ENCODE peak calls at places on chromosomes 4 and X, in eight cellular contexts. P is HL-60, J is fibroblast of lung, Q is lung, B is epithelial cell of esophagus, W is AG04450, Y is MM.1S, O is AG09309. E is an unnamed sample.

GRCh38 chr4:22874334-22874912 is 181.7 kb downstream of the GBA3 start:
- DNase-seq in P (no peak), J (no peak), Q (no peak), B (no peak), W (no peak), Y (no peak), O (no peak), E (no peak)

GRCh38 chr4:55398966-55399365 is 3.2 kb downstream of the TMEM165 start:
- DNase-seq in P (no peak), J (peak; percentile 46), Q (no peak), B (peak; percentile 11), W (no peak), Y (no peak), O (no peak), E (no peak)

GRCh38 chr4:55849724-55850123 is 3.7 kb upstream of the EXOC1 start:
- DNase-seq in P (no peak), J (no peak), Q (no peak), B (no peak), W (no peak), Y (no peak), O (no peak), E (no peak)

GRCh38 chrX:123990602-123991001 is 29.1 kb downstream of the STAG2 start:
- DNase-seq in P (no peak), J (no peak), Q (no peak), B (no peak), W (no peak), Y (peak; percentile 12), O (no peak), E (no peak)

GRCh38 chrX:27336466-27337091 is 126.6 kb downstream of the PPP4R3C start:
- DNase-seq in P (no peak), J (no peak), Q (peak; percentile 37), B (peak; percentile 35), W (no peak), Y (peak; percentile 50), O (no peak), E (no peak)

GRCh38 chr4:16704488-16704887 is 194.0 kb downstream of the LDB2 start:
- DNase-seq in P (no peak), J (no peak), Q (no peak), B (no peak), W (no peak), Y (no peak), O (no peak), E (no peak)

GRCh38 chrX:12984629-12985303 is 9.9 kb downstream of the TMSB4X start:
- DNase-seq in P (no peak), J (peak; percentile 93), Q (no peak), B (peak; percentile 81), W (no peak), Y (no peak), O (no peak), E (peak; percentile 73)

GRCh38 chr4:38868055-38868965 is 704 bp downstream of the FAM114A1 start:
- DNase-seq in P (no peak), J (peak; percentile 43), Q (peak; percentile 34), B (peak; percentile 23), W (no peak), Y (no peak), O (no peak), E (no peak)

GRCh38 chr4:157911662-157912061 is 261.2 kb downstream of the GASK1B start:
- DNase-seq in P (no peak), J (no peak), Q (no peak), B (no peak), W (no peak), Y (no peak), O (no peak), E (no peak)

GRCh38 chr4:158484173-158484885 is 37.4 kb upstream of the RXFP1 start:
- DNase-seq in P (no peak), J (peak; percentile 62), Q (no peak), B (peak; percentile 22), W (no peak), Y (no peak), O (peak; percentile 47), E (peak; percentile 31)

GRCh38 chrX:153554519-153555167 is 37.2 kb downstream of the ATP2B3 start:
- DNase-seq in P (peak; percentile 25), J (peak; percentile 14), Q (peak; percentile 60), B (peak; percentile 59), W (peak; percentile 13), Y (peak; percentile 15), O (no peak), E (peak; percentile 11)

GRCh38 chrX:39891781-39892180 is 206.0 kb downstream of the BCOR start:
- DNase-seq in P (no peak), J (peak; percentile 34), Q (no peak), B (peak; percentile 91), W (no peak), Y (peak; percentile 55), O (no peak), E (no peak)

GRCh38 chr4:76526585-76526990 is 91.6 kb downstream of the SHROOM3 start:
- DNase-seq in P (no peak), J (peak; percentile 79), Q (peak; percentile 49), B (peak; percentile 33), W (peak; percentile 13), Y (no peak), O (no peak), E (no peak)

GRCh38 chr4:188107931-188108843 is 1.2 kb downstream of the TRIML2 start:
- DNase-seq in P (no peak), J (peak; percentile 1), Q (no peak), B (peak; percentile 87), W (no peak), Y (no peak), O (no peak), E (no peak)

GRCh38 chr4:8394806-8395205 is 45.7 kb downstream of the ACOX3 start:
- DNase-seq in P (no peak), J (no peak), Q (no peak), B (no peak), W (no peak), Y (no peak), O (no peak), E (no peak)

GRCh38 chrX:49995021-49995731 is 72.8 kb downstream of the CLCN5 start:
- DNase-seq in P (no peak), J (peak; percentile 86), Q (no peak), B (peak; percentile 52), W (no peak), Y (no peak), O (peak; percentile 11), E (no peak)

GRCh38 chr4:105546086-105546485 is 6.3 kb upstream of the ARHGEF38 start:
- DNase-seq in P (no peak), J (no peak), Q (no peak), B (no peak), W (no peak), Y (no peak), O (no peak), E (no peak)

GRCh38 chrX:130902446-130902782 is 595 bp downstream of the ENOX2 start:
- DNase-seq in P (no peak), J (no peak), Q (no peak), B (no peak), W (no peak), Y (no peak), O (no peak), E (no peak)

DNA sequence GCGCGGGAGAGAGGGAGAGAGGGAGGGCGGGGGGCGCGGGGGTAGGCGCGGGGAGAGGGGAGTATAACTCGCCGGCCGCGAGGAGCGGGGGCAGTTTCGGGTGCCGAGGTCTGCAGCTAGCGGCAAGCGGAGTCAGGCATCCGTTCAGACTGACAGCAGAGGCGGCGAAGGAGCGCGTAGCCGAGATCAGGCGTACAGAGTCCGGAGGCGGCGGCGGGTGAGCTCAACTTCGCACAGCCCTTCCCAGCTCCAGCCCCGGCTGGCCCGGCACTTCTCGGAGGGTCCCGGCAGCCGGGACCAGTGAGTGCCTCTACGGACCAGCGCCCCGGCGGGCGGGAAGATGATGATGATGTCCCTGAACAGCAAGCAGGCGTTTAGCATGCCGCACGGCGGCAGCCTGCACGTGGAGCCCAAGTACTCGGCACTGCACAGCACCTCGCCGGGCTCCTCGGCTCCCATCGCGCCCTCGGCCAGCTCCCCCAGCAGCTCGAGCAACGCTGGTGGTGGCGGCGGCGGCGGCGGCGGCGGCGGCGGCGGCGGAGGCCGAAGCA is at the start of gene POU4F2:
- DNase-seq in P (no peak), J (peak; percentile 20), Q (no peak), B (peak; percentile 17), W (no peak), Y (no peak), O (no peak), E (no peak)
- H3K4me3 ChIP-seq in P (no peak within 1 kb of the TSS), J (no peak within 1 kb of the TSS), Q (no peak within 1 kb of the TSS), B (no peak within 1 kb of the TSS), W (no peak within 1 kb of the TSS), Y (no peak within 1 kb of the TSS), O (peak within 1 kb of the TSS; percentile 5), E (peak within 1 kb of the TSS; percentile 24)

GRCh38 chr4:53908661-53909078 is 155.7 kb downstream of the CHIC2 start:
- DNase-seq in P (no peak), J (peak; percentile 94), Q (peak; percentile 48), B (peak; percentile 91), W (peak; percentile 87), Y (peak; percentile 29), O (peak; percentile 94), E (peak; percentile 85)
- TF ChIP-seq CTCF in P (peak; percentile 85), J (peak; percentile 88), Q (peak; percentile 48), B (peak; percentile 86), W (peak; percentile 82), Y (peak; percentile 57), O (peak; percentile 75), E (peak; percentile 82)

GRCh38 chr4:81621490-81621889 is 149.8 kb upstream of the RASGEF1B start:
- DNase-seq in P (no peak), J (no peak), Q (no peak), B (no peak), W (no peak), Y (peak; percentile 66), O (no peak), E (no peak)

GRCh38 chr4:81622474-81623198 is 150.9 kb upstream of the RASGEF1B start:
- DNase-seq in P (no peak), J (no peak), Q (no peak), B (no peak), W (no peak), Y (no peak), O (no peak), E (no peak)

GRCh38 chr4:81622028-81622427 is 150.3 kb upstream of the RASGEF1B start:
- DNase-seq in P (no peak), J (no peak), Q (no peak), B (peak; percentile 56), W (no peak), Y (no peak), O (no peak), E (no peak)

GRCh38 chr4:81617569-81617968 is 145.9 kb upstream of the RASGEF1B start:
- DNase-seq in P (no peak), J (no peak), Q (no peak), B (no peak), W (no peak), Y (no peak), O (no peak), E (no peak)

GRCh38 chr4:81620442-81620841 is 148.7 kb upstream of the RASGEF1B start:
- DNase-seq in P (no peak), J (no peak), Q (no peak), B (peak; percentile 87), W (no peak), Y (no peak), O (no peak), E (no peak)
- H3K4me3 ChIP-seq in P (no peak overlapping the region), J (no peak overlapping the region), Q (no peak overlapping the region), B (no peak overlapping the region), W (no peak overlapping the region), Y (no peak overlapping the region), O (no peak overlapping the region), E (no peak overlapping the region)

DNA sequence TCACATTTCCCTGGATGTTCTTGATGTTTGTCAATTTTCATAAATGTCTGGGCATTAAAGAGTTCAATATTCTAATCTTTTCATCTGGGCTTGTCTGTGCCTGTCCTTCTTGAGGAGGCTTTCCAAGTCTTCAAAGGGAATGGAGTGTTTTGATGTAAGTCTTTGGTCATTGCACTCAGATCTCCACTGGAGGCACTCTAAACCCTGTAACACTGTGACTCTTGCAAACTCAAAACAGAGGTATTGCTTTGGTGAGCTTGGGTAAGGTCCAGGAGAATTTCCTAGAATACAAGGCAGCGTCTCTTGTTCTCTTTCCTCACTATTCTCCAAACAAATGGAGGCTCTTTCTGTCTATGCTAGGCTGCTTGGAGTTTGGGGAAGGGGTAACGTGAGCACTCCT is 1118.1 kb upstream of the PABPC4L start:
- DNase-seq in P (no peak), J (no peak), Q (no peak), B (peak; percentile 37), W (no peak), Y (no peak), O (no peak), E (no peak)
- TF ChIP-seq CTCF in P (no peak), J (peak; percentile 14), Q (no peak), B (peak; percentile 26), W (peak; percentile 27), Y (no peak), O (no peak), E (peak; percentile 8)

E was measured in astrocyte of the cerebellum.